ENCODE peak calls at places on chromosomes 7 and 10, in ten cellular contexts. U is WERI-Rb-1; O is epithelial cell of prostate; J is stimulated activated naive CD8-positive, alpha-beta T cell treated with anti-CD3 and anti-CD28 coated beads, Interleukin-15, amount 100 ng/mL, for 72 hours; M is fibroblast of the aortic adventitia; R is fibroblast of mammary gland; X is midbrain; D is GM12891; A is NCI-H510A treated with DMSO at 0.1 percent for 48 hours; E is activated T-cell treated with anti-CD3 and anti-CD28 coated beads for 1 hour. G is an unnamed sample.

GRCh38 chr7:151759591-151760042 is 117.3 kb downstream of the PRKAG2 start:
- DNase-seq in U (peak), O (no peak), J (peak), M (peak), R (peak), X (peak), D (peak), A (peak), E (peak), G (peak)

GRCh38 chr7:139745330-139746143 is 32.3 kb downstream of the HIPK2 start:
- DNase-seq in U (peak), O (no peak), J (no peak), M (peak), R (peak), X (no peak), D (no peak), A (no peak), E (no peak), G (no peak)

GRCh38 chr10:130817674-130818073 is 493.8 kb downstream of the TCERG1L start:
- DNase-seq in U (no peak), O (no peak), J (no peak), M (no peak), R (no peak), X (no peak), D (no peak), A (no peak), E (no peak), G (no peak)

GRCh38 chr7:118902600-118902999 is 678.1 kb downstream of the ANKRD7 start:
- DNase-seq in U (no peak), O (no peak), J (no peak), M (no peak), R (no peak), X (no peak), D (no peak), A (no peak), E (no peak), G (no peak)

GRCh38 chr7:19026888-19027287 is 90.5 kb downstream of the TWIST1 start:
- DNase-seq in U (no peak), O (no peak), J (no peak), M (peak), R (peak), X (no peak), D (no peak), A (no peak), E (no peak), G (no peak)

GRCh38 chr7:102933763-102934162 is 21.0 kb downstream of the LRRC17 start:
- DNase-seq in U (no peak), O (peak), J (no peak), M (peak), R (peak), X (no peak), D (no peak), A (no peak), E (no peak), G (no peak)

GRCh38 chr7:51366930-51367613 is 50.5 kb upstream of the COBL start:
- DNase-seq in U (peak), O (peak), J (no peak), M (peak), R (peak), X (peak), D (peak), A (peak), E (no peak), G (peak)

GRCh38 chr10:131065673-131066331 is 245.7 kb downstream of the TCERG1L start:
- DNase-seq in U (no peak), O (no peak), J (no peak), M (no peak), R (no peak), X (no peak), D (no peak), A (no peak), E (no peak), G (no peak)

GRCh38 chr10:103451871-103452713 is at the start of gene CALHM2:
- DNase-seq in U (no peak), O (no peak), J (peak), M (peak), R (peak), X (peak), D (peak), A (peak), E (peak), G (no peak)

GRCh38 chr10:113775681-113776294 is 24.3 kb downstream of the PLEKHS1 start:
- DNase-seq in U (no peak), O (no peak), J (no peak), M (no peak), R (no peak), X (no peak), D (no peak), A (no peak), E (no peak), G (no peak)

GRCh38 chr10:81848931-81849330 is 26.1 kb upstream of the NRG3 start:
- DNase-seq in U (no peak), O (no peak), J (no peak), M (no peak), R (no peak), X (no peak), D (no peak), A (no peak), E (no peak), G (no peak)

GRCh38 chr7:82740246-82740848 is 296.8 kb upstream of the CACNA2D1 start:
- DNase-seq in U (peak), O (no peak), J (no peak), M (peak), R (peak), X (peak), D (no peak), A (peak), E (no peak), G (no peak)

GRCh38 chr10:128360783-128361182 is 234.6 kb upstream of the MKI67 start:
- DNase-seq in U (no peak), O (no peak), J (no peak), M (no peak), R (no peak), X (no peak), D (no peak), A (no peak), E (no peak), G (no peak)

GRCh38 chr7:108419961-108420360 is 36.3 kb downstream of the NRCAM start:
- DNase-seq in U (no peak), O (no peak), J (no peak), M (peak), R (no peak), X (no peak), D (no peak), A (no peak), E (no peak), G (no peak)

GRCh38 chr10:49395741-49396665 is at the start of gene DRGX:
- DNase-seq in U (peak), O (no peak), J (no peak), M (no peak), R (no peak), X (no peak), D (no peak), A (no peak), E (no peak), G (no peak)

GRCh38 chr10:124849111-124849773 is 47.6 kb downstream of the ABRAXAS2 start:
- DNase-seq in U (no peak), O (no peak), J (no peak), M (no peak), R (no peak), X (no peak), D (no peak), A (no peak), E (no peak), G (no peak)

GRCh38 chr7:104963991-104964385 is 50.0 kb upstream of the KMT2E start:
- DNase-seq in U (no peak), O (peak), J (no peak), M (peak), R (peak), X (no peak), D (no peak), A (no peak), E (no peak), G (no peak)

GRCh38 chr7:70238171-70238575 is 639.9 kb downstream of the AUTS2 start:
- DNase-seq in U (peak), O (no peak), J (no peak), M (no peak), R (no peak), X (no peak), D (peak), A (no peak), E (no peak), G (peak)

GRCh38 chr7:46291064-46291463 is 370.0 kb upstream of the IGFBP3 start:
- DNase-seq in U (no peak), O (peak), J (no peak), M (peak), R (peak), X (no peak), D (no peak), A (no peak), E (no peak), G (no peak)

GRCh38 chr10:75410135-75410787 is 8.7 kb upstream of the ZNF503 start:
- DNase-seq in U (no peak), O (no peak), J (no peak), M (peak), R (no peak), X (no peak), D (no peak), A (no peak), E (no peak), G (no peak)

GRCh38 chr7:112202819-112203218 is 3.4 kb downstream of the DOCK4 start:
- DNase-seq in U (no peak), O (no peak), J (no peak), M (peak), R (no peak), X (no peak), D (no peak), A (peak), E (peak), G (no peak)

GRCh38 chr7:87600130-87601124 is at the start of gene ABCB1:
- DNase-seq in U (peak), O (no peak), J (peak), M (peak), R (peak), X (no peak), D (peak), A (peak), E (peak), G (no peak)

GRCh38 chr10:927131-927530 is 4.4 kb downstream of the LARP4B start:
- DNase-seq in U (no peak), O (no peak), J (no peak), M (no peak), R (no peak), X (no peak), D (no peak), A (no peak), E (no peak), G (no peak)

GRCh38 chr10:67801118-67801517 is 36.9 kb downstream of the DNAJC12 start:
- DNase-seq in U (no peak), O (no peak), J (no peak), M (no peak), R (no peak), X (no peak), D (no peak), A (no peak), E (no peak), G (no peak)

GRCh38 chr7:116984511-116984910 is 31.2 kb downstream of the ST7 start:
- DNase-seq in U (no peak), O (no peak), J (no peak), M (no peak), R (no peak), X (no peak), D (no peak), A (no peak), E (no peak), G (no peak)

GRCh38 chr7:73892003-73892975 is 31.3 kb downstream of the TMEM270 start:
- DNase-seq in U (no peak), O (no peak), J (no peak), M (peak), R (peak), X (no peak), D (no peak), A (no peak), E (no peak), G (no peak)

GRCh38 chr10:125064681-125065492 is 95.5 kb downstream of the CTBP2 start:
- DNase-seq in U (no peak), O (peak), J (peak), M (peak), R (peak), X (no peak), D (peak), A (peak), E (no peak), G (peak)